ENCODE peak calls at places on chromosomes 12 and 14, in eight cellular contexts. Y is effector CD8-positive, alpha-beta T cell; E is nucleus accumbens; C is SK-N-MC; X is activated T-cell treated with anti-CD3 and anti-CD28 coated beads, Interleukin-2, amount 50 U/mL, for 4 hours; B is GM03348; M is stimulated activated CD8-positive, alpha-beta memory T cell treated with anti-CD3 and anti-CD28 coated beads, Interleukin-15, amount 100 ng/mL, for 24 hours; D is NCI-H1105. L is an unnamed sample.

GRCh38 chr12:68352067-68352466 is 19.9 kb upstream of the MDM1 start:
- DNase-seq in Y (no peak), E (no peak), C (no peak), X (no peak), B (no peak), M (no peak), D (no peak), L (no peak)

GRCh38 chr12:12560587-12561304 is 1.9 kb downstream of the DUSP16 start:
- DNase-seq in Y (peak; percentile 43), E (no peak), C (peak; percentile 26), X (peak; percentile 56), B (peak; percentile 53), M (no peak), D (no peak), L (peak; percentile 19)

GRCh38 chr12:91924827-91925226 is 220.8 kb downstream of the BTG1 start:
- DNase-seq in Y (no peak), E (no peak), C (no peak), X (no peak), B (no peak), M (no peak), D (no peak), L (no peak)

GRCh38 chr12:88638388-88638787 is 58.1 kb upstream of the KITLG start:
- DNase-seq in Y (no peak), E (no peak), C (no peak), X (no peak), B (no peak), M (no peak), D (no peak), L (no peak)

GRCh38 chr14:100714205-100714781 is 12.4 kb upstream of the DLK1 start:
- DNase-seq in Y (no peak), E (no peak), C (no peak), X (no peak), B (peak; percentile 32), M (no peak), D (no peak), L (no peak)

GRCh38 chr14:56300495-56300894 is 182.3 kb downstream of the PELI2 start:
- DNase-seq in Y (no peak), E (no peak), C (no peak), X (no peak), B (no peak), M (no peak), D (no peak), L (no peak)

GRCh38 chr12:47874316-47874715 is 30.5 kb downstream of the VDR start:
- DNase-seq in Y (no peak), E (no peak), C (no peak), X (no peak), B (no peak), M (no peak), D (no peak), L (no peak)

GRCh38 chr12:116784238-116784612 is 46.1 kb downstream of the RNFT2 start:
- DNase-seq in Y (no peak), E (no peak), C (no peak), X (no peak), B (no peak), M (no peak), D (no peak), L (no peak)

GRCh38 chr12:41795910-41796309 is 348.8 kb downstream of the GXYLT1 start:
- DNase-seq in Y (no peak), E (no peak), C (no peak), X (no peak), B (no peak), M (no peak), D (no peak), L (peak; percentile 61)

GRCh38 chr12:124700810-124701594 is 133.6 kb upstream of the NCOR2 start:
- DNase-seq in Y (no peak), E (no peak), C (no peak), X (no peak), B (peak; percentile 90), M (no peak), D (no peak), L (no peak)

GRCh38 chr12:3988519-3989217 is 115.5 kb upstream of the PARP11 start:
- DNase-seq in Y (no peak), E (no peak), C (no peak), X (no peak), B (no peak), M (no peak), D (no peak), L (no peak)

GRCh38 chr12:59040651-59041050 is 120.3 kb upstream of the LRIG3 start:
- DNase-seq in Y (no peak), E (no peak), C (no peak), X (no peak), B (peak; percentile 71), M (no peak), D (peak; percentile 8), L (no peak)

GRCh38 chr12:22577667-22578066 is 33.3 kb upstream of the C2CD5 start:
- DNase-seq in Y (no peak), E (no peak), C (no peak), X (no peak), B (no peak), M (no peak), D (no peak), L (no peak)

GRCh38 chr12:102873077-102873476 is 44.0 kb downstream of the PAH start:
- DNase-seq in Y (no peak), E (no peak), C (no peak), X (no peak), B (no peak), M (no peak), D (no peak), L (no peak)

GRCh38 chr14:22882064-22882463 is 958 bp upstream of the REM2 start:
- DNase-seq in Y (no peak), E (no peak), C (no peak), X (no peak), B (no peak), M (no peak), D (no peak), L (no peak)

GRCh38 chr12:107107381-107107780 is 14.0 kb upstream of the CRY1 start:
- DNase-seq in Y (no peak), E (no peak), C (no peak), X (no peak), B (no peak), M (no peak), D (no peak), L (no peak)

GRCh38 chr12:131391399-131391798 is 319.5 kb upstream of the SFSWAP start:
- DNase-seq in Y (no peak), E (no peak), C (no peak), X (no peak), B (no peak), M (no peak), D (no peak), L (no peak)

GRCh38 chr12:3905664-3906063 is 32.5 kb upstream of the PARP11 start:
- DNase-seq in Y (no peak), E (no peak), C (no peak), X (no peak), B (no peak), M (no peak), D (no peak), L (no peak)

GRCh38 chr14:58533417-58533816 is 104.3 kb upstream of the DACT1 start:
- DNase-seq in Y (no peak), E (peak; percentile 30), C (no peak), X (no peak), B (peak; percentile 12), M (no peak), D (no peak), L (no peak)

GRCh38 chr14:58426819-58427288 is 477 bp downstream of the TIMM9 start:
- DNase-seq in Y (peak; percentile 22), E (peak; percentile 26), C (no peak), X (peak; percentile 38), B (peak; percentile 76), M (peak; percentile 30), D (peak; percentile 60), L (peak; percentile 78)

GRCh38 chr14:81710232-81710845 is 176.7 kb upstream of the SEL1L start:
- DNase-seq in Y (no peak), E (no peak), C (peak; percentile 52), X (no peak), B (peak; percentile 10), M (no peak), D (peak; percentile 53), L (peak; percentile 15)

GRCh38 chr14:105365681-105366080 is 32.7 kb upstream of the TEX22 start:
- DNase-seq in Y (no peak), E (no peak), C (no peak), X (no peak), B (no peak), M (no peak), D (no peak), L (no peak)

GRCh38 chr12:12079291-12079690 is 8.6 kb downstream of the BCL2L14 start:
- DNase-seq in Y (no peak), E (no peak), C (no peak), X (no peak), B (peak; percentile 44), M (no peak), D (no peak), L (no peak)

GRCh38 chr12:102300824-102301461 is 103.3 kb upstream of the PMCH start:
- DNase-seq in Y (no peak), E (no peak), C (no peak), X (no peak), B (peak; percentile 15), M (no peak), D (no peak), L (no peak)

GRCh38 chr12:20460956-20461355 is 92.6 kb downstream of the PDE3A start:
- DNase-seq in Y (no peak), E (no peak), C (no peak), X (no peak), B (no peak), M (no peak), D (no peak), L (no peak)

GRCh38 chr12:44497044-44497443 is 379.1 kb downstream of the NELL2 start:
- DNase-seq in Y (no peak), E (no peak), C (no peak), X (no peak), B (no peak), M (no peak), D (no peak), L (no peak)

GRCh38 chr12:88450130-88450529 is 130.1 kb downstream of the KITLG start:
- DNase-seq in Y (no peak), E (no peak), C (no peak), X (no peak), B (no peak), M (no peak), D (no peak), L (no peak)

GRCh38 chr14:95614335-95614734 is 71.9 kb upstream of the TCL1B start:
- DNase-seq in Y (no peak), E (no peak), C (no peak), X (no peak), B (no peak), M (no peak), D (no peak), L (no peak)

GRCh38 chr12:24705741-24706358 is 243.1 kb downstream of the BCAT1 start:
- DNase-seq in Y (no peak), E (no peak), C (no peak), X (no peak), B (no peak), M (no peak), D (no peak), L (no peak)

GRCh38 chr12:57001448-57001906 is 4.9 kb downstream of the ZBTB39 start:
- DNase-seq in Y (peak; percentile 65), E (no peak), C (no peak), X (peak; percentile 78), B (peak; percentile 75), M (peak; percentile 31), D (no peak), L (peak; percentile 54)

GRCh38 chr14:49679271-49679670 is 8.7 kb downstream of the POLE2 start:
- DNase-seq in Y (no peak), E (no peak), C (no peak), X (no peak), B (peak; percentile 15), M (no peak), D (no peak), L (no peak)

GRCh38 chr12:25130741-25131188 is 64.2 kb downstream of the DNAI7 start:
- DNase-seq in Y (no peak), E (no peak), C (peak; percentile 30), X (no peak), B (peak; percentile 58), M (no peak), D (peak; percentile 18), L (peak; percentile 7)

L was measured in NCI-H1930.